ENCODE peak calls at places on chromosomes 13 and 19, in eight cellular contexts. J, C, M, O, P, Y, N and T are unnamed samples.

GRCh38 chr19:920051-920857 is 3.1 kb downstream of the KISS1R start:
- DNase-seq in Y (peak; percentile 68), J (peak; percentile 43), C (peak; percentile 56), O (no peak), M (no peak), N (peak; percentile 78), P (no peak), T (no peak)

GRCh38 chr13:34722931-34723330 is 219.1 kb upstream of the NBEA start:
- DNase-seq in N (no peak), C (no peak), Y (no peak), M (no peak), J (no peak), P (no peak), O (no peak), T (no peak)

GRCh38 chr19:42254083-42254849 is 662 bp downstream of the ERF start:
- DNase-seq in J (peak; percentile 58), Y (peak; percentile 79), O (peak; percentile 32), C (peak; percentile 72), P (no peak), M (peak; percentile 76), N (peak; percentile 86), T (no peak)

GRCh38 chr13:83722443-83722842 is 159.8 kb downstream of the SLITRK1 start:
- DNase-seq in J (no peak), O (no peak), C (no peak), Y (no peak), N (no peak), P (no peak), M (no peak), T (no peak)

GRCh38 chr13:25286969-25287961 is at the start of gene MTMR6:
- DNase-seq in Y (peak; percentile 98), N (peak; percentile 95), O (peak; percentile 82), J (peak; percentile 93), M (peak; percentile 93), C (peak; percentile 93), P (peak; percentile 39), T (peak; percentile 46)

GRCh38 chr19:14081797-14082674 is 3.5 kb downstream of the C19orf67 start:
- DNase-seq in M (no peak), P (no peak), N (peak; percentile 84), O (peak; percentile 27), Y (no peak), C (peak; percentile 67), J (no peak), T (no peak)

GRCh38 chr19:4671182-4671851 is 1.2 kb upstream of the MYDGF start:
- DNase-seq in N (no peak), J (no peak), M (no peak), O (no peak), C (no peak), Y (no peak), P (no peak), T (no peak)

GRCh38 chr19:21569497-21569870 is 64.1 kb downstream of the ZNF429 start:
- DNase-seq in J (peak; percentile 38), M (no peak), Y (peak; percentile 69), N (no peak), P (no peak), C (peak; percentile 40), O (no peak), T (no peak)

GRCh38 chr13:41133951-41134350 is 1.3 kb upstream of the KBTBD6 start:
- DNase-seq in M (no peak), C (no peak), N (no peak), P (no peak), O (no peak), Y (no peak), J (no peak), T (no peak)

GRCh38 chr13:19845758-19846157 is 17.7 kb downstream of the ZMYM5 start:
- DNase-seq in P (peak; percentile 86), Y (peak; percentile 49), C (peak; percentile 17), O (peak; percentile 99), N (no peak), M (peak; percentile 40), J (peak; percentile 95), T (peak; percentile 90)

GRCh38 chr13:74442751-74443150 is 308.5 kb upstream of the KLF12 start:
- DNase-seq in P (no peak), N (no peak), C (no peak), J (no peak), M (no peak), O (no peak), Y (no peak), T (no peak)

GRCh38 chr13:101474419-101474957 is 22.0 kb downstream of the ITGBL1 start:
- DNase-seq in N (no peak), M (no peak), P (peak; percentile 67), Y (peak; percentile 4), O (peak; percentile 91), J (peak; percentile 90), C (no peak), T (peak; percentile 95)

GRCh38 chr13:77386880-77387606 is 60.1 kb upstream of the MYCBP2 start:
- DNase-seq in Y (peak; percentile 97), N (no peak), C (no peak), O (peak; percentile 33), P (peak; percentile 95), J (peak; percentile 47), M (no peak), T (peak; percentile 73)

GRCh38 chr13:87123987-87124784 is 547.0 kb upstream of the SLITRK5 start:
- DNase-seq in M (no peak), P (peak; percentile 74), Y (peak; percentile 98), C (no peak), O (peak; percentile 100), J (peak; percentile 93), N (no peak), T (peak; percentile 100)

DNA sequence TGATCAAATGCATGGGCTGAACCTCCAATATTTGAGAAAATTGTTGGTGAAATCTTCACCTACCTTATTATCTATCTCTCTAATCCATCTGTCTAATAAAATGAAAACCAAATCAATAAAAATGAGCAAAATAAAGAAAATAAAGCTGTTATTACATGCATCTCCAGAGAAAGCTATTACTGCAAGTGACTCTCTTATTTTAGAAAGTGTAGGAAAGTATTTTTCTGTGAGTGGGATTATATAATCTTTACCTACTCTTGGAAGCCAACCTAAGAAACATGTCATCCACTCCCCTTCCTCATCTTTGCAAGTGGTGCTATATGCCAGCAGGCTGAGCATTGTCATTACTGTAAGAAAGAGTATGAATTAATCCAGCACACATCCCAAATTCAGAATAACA is 191.5 kb upstream of the RFC3 start:
- DNase-seq in M (no peak), O (no peak), C (no peak), P (no peak), J (no peak), Y (no peak), N (no peak), T (no peak)
- H3K4me3 ChIP-seq in M (no peak overlapping the region), O (no peak overlapping the region), C (no peak overlapping the region), P (no peak overlapping the region), J (no peak overlapping the region), Y (no peak overlapping the region), N (no peak overlapping the region), T (no peak overlapping the region)

GRCh38 chr13:103514188-103514587 is 448.0 kb upstream of the SLC10A2 start:
- DNase-seq in Y (no peak), M (no peak), O (no peak), N (no peak), C (no peak), J (no peak), P (no peak), T (no peak)
- TF ChIP-seq CTCF in Y (no peak), M (no peak), O (no peak), N (no peak), C (no peak), J (no peak), P (no peak), T (no peak)

GRCh38 chr19:44113784-44114390 is 688 bp downstream of the ZNF225 start:
- DNase-seq in C (no peak), Y (peak; percentile 8), M (no peak), J (no peak), O (peak; percentile 27), N (no peak), P (no peak), T (no peak)

GRCh38 chr19:44112802-44113137 is 429 bp upstream of the ZNF225 start:
- DNase-seq in O (no peak), M (no peak), C (no peak), J (no peak), N (no peak), Y (no peak), P (no peak), T (no peak)

GRCh38 chr19:44109458-44109857 is 3.7 kb upstream of the ZNF225 start:
- DNase-seq in M (no peak), P (no peak), N (no peak), O (no peak), C (no peak), Y (no peak), J (no peak), T (no peak)

GRCh38 chr19:44113138-44113783 is at the start of gene ZNF225:
- DNase-seq in O (peak; percentile 99), J (peak; percentile 99), P (peak; percentile 95), M (peak; percentile 95), Y (peak; percentile 95), N (peak; percentile 95), C (peak; percentile 97), T (peak; percentile 99)

GRCh38 chr19:44111910-44112463 is 1.2 kb upstream of the ZNF225 start:
- DNase-seq in N (no peak), C (no peak), Y (peak; percentile 20), J (peak; percentile 87), M (no peak), O (peak; percentile 92), P (peak; percentile 64), T (peak; percentile 38)
- H3K4me3 ChIP-seq in N (no peak overlapping the region), C (no peak overlapping the region), Y (peak overlapping the region; percentile 89), J (peak overlapping the region; percentile 91), M (peak overlapping the region; percentile 67), O (peak overlapping the region; percentile 67), P (peak overlapping the region; percentile 94), T (peak overlapping the region; percentile 76)

GRCh38 chr19:38977445-38978314 is 2.1 kb upstream of the FBXO17 start:
- DNase-seq in Y (no peak), O (peak; percentile 50), M (no peak), J (peak; percentile 4), N (no peak), C (no peak), P (no peak), T (no peak)

GRCh38 chr19:38971672-38972071 is 3.9 kb downstream of the FBXO17 start:
- DNase-seq in M (no peak), N (no peak), Y (no peak), O (no peak), P (no peak), J (no peak), C (no peak), T (no peak)

GRCh38 chr19:38975861-38976271 is 324 bp upstream of the FBXO17 start:
- DNase-seq in P (no peak), C (peak; percentile 32), O (peak; percentile 31), J (peak; percentile 52), M (no peak), Y (no peak), N (no peak), T (no peak)

GRCh38 chr19:38975214-38975860 is at the start of gene FBXO17:
- DNase-seq in O (peak; percentile 63), Y (no peak), N (no peak), J (peak; percentile 67), P (no peak), C (peak; percentile 52), M (peak; percentile 75), T (no peak)

DNA sequence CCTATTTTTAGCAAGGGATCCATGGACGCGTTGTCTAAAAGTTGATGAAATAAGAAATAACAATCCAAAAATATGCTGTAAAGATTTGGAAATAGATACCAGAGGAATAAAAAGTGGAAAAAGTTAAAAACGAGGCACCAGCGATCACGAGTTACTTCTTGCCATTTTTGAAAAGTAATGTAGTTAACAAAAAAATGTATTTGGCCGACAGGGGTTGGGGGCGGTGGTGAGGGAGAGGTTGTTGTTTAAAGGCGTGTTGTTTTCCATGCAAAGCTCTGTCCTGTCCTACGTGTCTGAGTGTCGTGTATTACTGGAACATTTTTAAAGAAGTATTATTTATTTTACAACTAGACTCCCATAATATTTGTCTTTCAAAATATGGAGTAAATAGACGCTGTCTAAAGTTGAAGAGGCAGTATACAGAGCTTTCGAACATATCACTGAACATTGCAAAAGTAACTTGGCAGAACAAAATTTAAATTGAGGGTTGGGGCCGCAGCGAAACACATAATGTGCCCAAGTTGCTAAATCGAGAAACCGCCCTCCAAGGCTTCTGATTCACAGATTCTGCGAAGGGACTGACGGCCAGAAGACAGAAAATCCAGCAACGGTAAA is 836 bp downstream of the FBXO17 start:
- DNase-seq in M (no peak), J (peak; percentile 35), Y (no peak), P (no peak), N (no peak), O (no peak), C (no peak), T (no peak)
- TF ChIP-seq CTCF in M (no peak), J (no peak), Y (no peak), P (no peak), N (no peak), O (no peak), C (no peak), T (no peak)